ENCODE peak calls at places on chromosomes 2 and 18, in six cellular contexts. I is fibroblast of lung, G is gastrocnemius medialis, B is suprapubic skin, S is mesendoderm, W is lower lobe of right lung. M is an unnamed sample.

GRCh38 chr2:168662651-168663208 is 139.7 kb upstream of the NOSTRIN start:
- DNase-seq in I (no peak), G (no peak), B (no peak), S (no peak), W (no peak), M (no peak)

GRCh38 chr2:218387369-218388194 is 5.5 kb downstream of the SLC11A1 start:
- DNase-seq in I (peak; percentile 91), G (no peak), B (peak; percentile 70), S (peak; percentile 83), W (peak; percentile 85), M (no peak)

GRCh38 chr2:229445013-229445412 is 173.9 kb upstream of the PID1 start:
- DNase-seq in I (peak; percentile 98), G (peak; percentile 78), B (peak; percentile 84), S (peak; percentile 41), W (no peak), M (peak; percentile 89)

GRCh38 chr2:1748741-1749488 is 4.6 kb upstream of the PXDN start:
- DNase-seq in I (no peak), G (no peak), B (no peak), S (no peak), W (no peak), M (peak; percentile 45)

GRCh38 chr2:108215794-108216211 is 24.0 kb upstream of the SULT1C3 start:
- DNase-seq in I (peak; percentile 54), G (no peak), B (no peak), S (peak; percentile 43), W (no peak), M (peak; percentile 66)

GRCh38 chr2:157784169-157784822 is 91.8 kb downstream of the ACVR1 start:
- DNase-seq in I (peak; percentile 38), G (peak; percentile 45), B (no peak), S (peak; percentile 82), W (peak; percentile 57), M (peak; percentile 65)

GRCh38 chr18:54679318-54680149 is 88.5 kb downstream of the DYNAP start:
- DNase-seq in I (peak; percentile 91), G (no peak), B (no peak), S (peak; percentile 68), W (no peak), M (no peak)

GRCh38 chr2:96342085-96342484 is 6.5 kb downstream of the NCAPH start:
- DNase-seq in I (peak; percentile 72), G (no peak), B (no peak), S (no peak), W (no peak), M (no peak)

GRCh38 chr2:187404431-187405110 is 43.5 kb downstream of the CALCRL start:
- DNase-seq in I (no peak), G (no peak), B (no peak), S (no peak), W (no peak), M (no peak)

GRCh38 chr2:15636972-15637785 is 45.5 kb downstream of the DDX1 start:
- DNase-seq in I (peak; percentile 74), G (peak; percentile 39), B (no peak), S (peak; percentile 78), W (no peak), M (peak; percentile 83)

GRCh38 chr2:215418064-215418963 is 17.6 kb downstream of the FN1 start:
- DNase-seq in I (peak; percentile 69), G (no peak), B (no peak), S (no peak), W (no peak), M (no peak)

GRCh38 chr2:190551928-190552327 is 17.4 kb upstream of the NEMP2 start:
- DNase-seq in I (peak; percentile 45), G (peak; percentile 72), B (no peak), S (peak; percentile 23), W (peak; percentile 55), M (no peak)

GRCh38 chr2:226461981-226462380 is 337.6 kb downstream of the IRS1 start:
- DNase-seq in I (no peak), G (no peak), B (no peak), S (no peak), W (no peak), M (no peak)

GRCh38 chr2:196987654-196988364 is 61.3 kb upstream of the PGAP1 start:
- DNase-seq in I (peak; percentile 98), G (no peak), B (no peak), S (peak; percentile 53), W (no peak), M (no peak)

GRCh38 chr18:52343138-52343537 is 3.1 kb downstream of the DCC start:
- DNase-seq in I (peak; percentile 28), G (no peak), B (no peak), S (peak; percentile 65), W (no peak), M (no peak)

GRCh38 chr2:236376566-236377244 is 112.5 kb upstream of the ASB18 start:
- DNase-seq in I (no peak), G (no peak), B (no peak), S (peak; percentile 51), W (no peak), M (no peak)

GRCh38 chr2:85134255-85135065 is 1.3 kb downstream of the TCF7L1 start:
- DNase-seq in I (peak; percentile 53), G (peak; percentile 18), B (peak; percentile 65), S (peak; percentile 80), W (peak; percentile 64), M (peak; percentile 78)

GRCh38 chr2:100745630-100746029 is 74.3 kb upstream of the NPAS2 start:
- DNase-seq in I (no peak), G (no peak), B (no peak), S (no peak), W (no peak), M (no peak)

GRCh38 chr2:135030826-135031225 is 16.4 kb downstream of the MAP3K19 start:
- DNase-seq in I (peak; percentile 64), G (no peak), B (no peak), S (peak; percentile 42), W (no peak), M (no peak)

GRCh38 chr2:239963646-239964205 is 61.4 kb downstream of the NDUFA10 start:
- DNase-seq in I (no peak), G (no peak), B (no peak), S (no peak), W (no peak), M (no peak)

GRCh38 chr2:9231291-9232165 is 24.9 kb downstream of the ASAP2 start:
- DNase-seq in I (no peak), G (no peak), B (peak; percentile 63), S (peak; percentile 57), W (peak; percentile 60), M (no peak)

GRCh38 chr18:50044402-50044801 is 150.5 kb downstream of the MYO5B start:
- DNase-seq in I (no peak), G (no peak), B (no peak), S (peak; percentile 45), W (no peak), M (no peak)

GRCh38 chr2:37488911-37489310 is 144.5 kb downstream of the QPCT start:
- DNase-seq in I (no peak), G (no peak), B (no peak), S (no peak), W (no peak), M (no peak)

GRCh38 chr2:55109219-55109891 is 59.1 kb upstream of the RTN4 start:
- DNase-seq in I (peak; percentile 92), G (no peak), B (no peak), S (no peak), W (no peak), M (no peak)

GRCh38 chr2:55112229-55113016 is 62.2 kb upstream of the RTN4 start:
- DNase-seq in I (peak; percentile 79), G (peak; percentile 77), B (peak; percentile 83), S (no peak), W (peak; percentile 61), M (peak; percentile 89)

GRCh38 chr2:55111570-55112228 is 61.4 kb upstream of the RTN4 start:
- DNase-seq in I (peak; percentile 94), G (peak; percentile 75), B (peak; percentile 89), S (peak; percentile 89), W (peak; percentile 80), M (peak; percentile 90)

GRCh38 chr2:55108456-55108855 is 58.2 kb upstream of the RTN4 start:
- DNase-seq in I (no peak), G (no peak), B (no peak), S (no peak), W (no peak), M (no peak)

GRCh38 chr2:55111230-55111569 is 60.9 kb upstream of the RTN4 start:
- DNase-seq in I (no peak), G (no peak), B (no peak), S (no peak), W (no peak), M (no peak)
- H3K27me3 ChIP-seq in I (no peaks in the 10 kb centered on the region), G (no peaks in the 10 kb centered on the region), B (no peaks in the 10 kb centered on the region), S (no peaks in the 10 kb centered on the region), W (no peaks in the 10 kb centered on the region), M (no peaks in the 10 kb centered on the region)

GRCh38 chr2:232417489-232417888 is 10.8 kb downstream of the ALPG start:
- DNase-seq in I (no peak), G (no peak), B (no peak), S (no peak), W (no peak), M (no peak)
- H3K27me3 ChIP-seq in I (peaks cover 47% of the 10 kb centered on the region), G (peaks cover 55% of the 10 kb centered on the region), B (peaks cover 96% of the 10 kb centered on the region), S (peaks cover 40% of the 10 kb centered on the region), W (peaks cover 64% of the 10 kb centered on the region), M (peaks cover 77% of the 10 kb centered on the region)

GRCh38 chr2:95076705-95077520 is 44.7 kb downstream of the MRPS5 start:
- DNase-seq in I (peak; percentile 36), G (peak; percentile 49), B (peak; percentile 76), S (peak; percentile 80), W (peak; percentile 93), M (no peak)

GRCh38 chr2:95073856-95074662 is 47.5 kb downstream of the MRPS5 start:
- DNase-seq in I (no peak), G (no peak), B (no peak), S (no peak), W (no peak), M (no peak)

GRCh38 chr2:95077521-95077807 is 44.1 kb downstream of the MRPS5 start:
- DNase-seq in I (peak; percentile 23), G (no peak), B (no peak), S (peak; percentile 40), W (no peak), M (no peak)

GRCh38 chr2:95074663-95075439 is 46.8 kb downstream of the MRPS5 start:
- DNase-seq in I (no peak), G (no peak), B (no peak), S (no peak), W (no peak), M (no peak)

GRCh38 chr2:95075440-95075885 is 46.1 kb downstream of the MRPS5 start:
- DNase-seq in I (no peak), G (no peak), B (no peak), S (no peak), W (no peak), M (no peak)
- H3K27me3 ChIP-seq in I (peaks cover 11% of the 10 kb centered on the region), G (peaks cover 26% of the 10 kb centered on the region), B (peaks cover 39% of the 10 kb centered on the region), S (no peaks in the 10 kb centered on the region), W (peaks cover 21% of the 10 kb centered on the region), M (no peaks in the 10 kb centered on the region)

GRCh38 chr18:13548106-13548819 is 178.1 kb downstream of the FAM210A start:
- DNase-seq in I (no peak), G (no peak), B (no peak), S (peak; percentile 35), W (no peak), M (no peak)

GRCh38 chr18:13549879-13550231 is 176.5 kb downstream of the FAM210A start:
- DNase-seq in I (no peak), G (no peak), B (no peak), S (no peak), W (no peak), M (no peak)

GRCh38 chr18:13547347-13547746 is 179.0 kb downstream of the FAM210A start:
- DNase-seq in I (no peak), G (no peak), B (no peak), S (no peak), W (no peak), M (no peak)

GRCh38 chr18:13550446-13551304 is 175.7 kb downstream of the FAM210A start:
- DNase-seq in I (no peak), G (no peak), B (no peak), S (no peak), W (no peak), M (no peak)

GRCh38 chr18:13548944-13549878 is 177.1 kb downstream of the FAM210A start:
- DNase-seq in I (no peak), G (no peak), B (no peak), S (no peak), W (no peak), M (no peak)
- H3K27me3 ChIP-seq in I (no peaks in the 10 kb centered on the region), G (no peaks in the 10 kb centered on the region), B (no peaks in the 10 kb centered on the region), S (no peaks in the 10 kb centered on the region), W (no peaks in the 10 kb centered on the region), M (no peaks in the 10 kb centered on the region)

M was measured in tibial artery.